ENCODE peak calls at places on chromosomes 6 and 20, in six cellular contexts. M is pancreas, X is BE2C, L is GM23248, A is endodermal cell, D is gastrocnemius medialis. Q is an unnamed sample.

GRCh38 chr6:130843575-130844320 is 16.5 kb downstream of the SMLR1 start:
- DNase-seq in L (peak; percentile 55), A (no peak), D (no peak), X (no peak), M (no peak), Q (no peak)

GRCh38 chr6:139533166-139533565 is 158.7 kb upstream of the CITED2 start:
- DNase-seq in A (no peak), X (no peak), L (no peak), D (no peak), M (no peak), Q (no peak)

GRCh38 chr6:100464910-100465700 is at the start of gene SIM1:
- DNase-seq in D (peak; percentile 44), M (peak; percentile 92), X (peak; percentile 82), L (peak; percentile 94), A (peak; percentile 98), Q (no peak)

GRCh38 chr20:45836841-45837240 is 3.2 kb downstream of the SNX21 start:
- DNase-seq in X (no peak), M (no peak), D (no peak), L (peak; percentile 40), A (no peak), Q (no peak)

GRCh38 chr6:37525460-37526357 is 26.0 kb upstream of the CCDC167 start:
- DNase-seq in X (no peak), A (peak; percentile 92), L (peak; percentile 44), D (no peak), M (no peak), Q (no peak)

GRCh38 chr6:138987299-138987642 is 782 bp downstream of the REPS1 start:
- DNase-seq in D (no peak), X (peak; percentile 28), L (no peak), A (no peak), M (no peak), Q (no peak)

GRCh38 chr20:40265872-40266533 is 423.0 kb downstream of the MAFB start:
- DNase-seq in A (peak; percentile 75), D (no peak), L (peak; percentile 72), M (no peak), X (peak; percentile 49), Q (no peak)

GRCh38 chr6:53658992-53659391 is 6.6 kb downstream of the KLHL31 start:
- DNase-seq in X (no peak), D (no peak), L (peak; percentile 15), M (no peak), A (no peak), Q (no peak)

GRCh38 chr6:79469381-79470246 is 67.6 kb downstream of the LCA5 start:
- DNase-seq in L (peak; percentile 17), X (no peak), D (no peak), A (no peak), M (no peak), Q (no peak)

GRCh38 chr6:126170875-126171489 is 168.9 kb upstream of the CENPW start:
- DNase-seq in L (peak; percentile 59), D (no peak), M (no peak), A (no peak), X (peak; percentile 49), Q (no peak)

GRCh38 chr6:87541726-87542125 is 48.1 kb downstream of the RARS2 start:
- DNase-seq in M (no peak), L (no peak), X (no peak), D (no peak), A (no peak), Q (no peak)

GRCh38 chr20:13101701-13102100 is 92.9 kb downstream of the SPTLC3 start:
- DNase-seq in D (no peak), X (no peak), L (peak; percentile 60), A (no peak), M (no peak), Q (no peak)

GRCh38 chr6:7401103-7401502 is 11.5 kb downstream of the RIOK1 start:
- DNase-seq in A (no peak), X (no peak), L (peak; percentile 27), D (no peak), M (no peak), Q (no peak)

GRCh38 chr6:23635150-23635549 is 490.9 kb upstream of the NRSN1 start:
- DNase-seq in M (no peak), L (no peak), A (no peak), D (no peak), X (no peak), Q (no peak)

GRCh38 chr6:4906942-4907300 is 96.9 kb downstream of the RPP40 start:
- DNase-seq in A (no peak), M (no peak), D (peak; percentile 30), X (no peak), L (peak; percentile 62), Q (no peak)

GRCh38 chr20:10716855-10717254 is 43.1 kb upstream of the JAG1 start:
- DNase-seq in A (no peak), D (no peak), L (no peak), M (no peak), X (no peak), Q (no peak)

GRCh38 chr6:16582437-16583150 is 178.7 kb downstream of the ATXN1 start:
- DNase-seq in L (no peak), D (no peak), A (no peak), M (no peak), X (no peak), Q (no peak)

GRCh38 chr20:63740070-63740500 is 509 bp downstream of the SLC2A4RG start:
- DNase-seq in M (peak; percentile 75), D (peak; percentile 32), A (no peak), X (peak; percentile 56), L (peak; percentile 66), Q (peak; percentile 51)

GRCh38 chr20:62088258-62089127 is 22.8 kb upstream of the TAF4 start:
- DNase-seq in A (peak; percentile 63), L (peak; percentile 95), D (peak; percentile 40), M (no peak), X (no peak), Q (no peak)

GRCh38 chr6:131642565-131643261 is 5.6 kb downstream of the ENPP3 start:
- DNase-seq in A (no peak), L (no peak), M (no peak), X (no peak), D (no peak), Q (no peak)

GRCh38 chr6:81859884-81860283 is 107.4 kb upstream of the TENT5A start:
- DNase-seq in L (no peak), X (no peak), D (no peak), M (no peak), A (no peak), Q (no peak)

GRCh38 chr20:52971498-52972189 is 514 bp upstream of the TSHZ2 start:
- DNase-seq in M (no peak), X (no peak), A (no peak), L (no peak), D (no peak), Q (no peak)

GRCh38 chr6:111761783-111762312 is 111.4 kb downstream of the FYN start:
- DNase-seq in M (no peak), A (no peak), D (no peak), X (no peak), L (no peak), Q (no peak)

GRCh38 chr20:38748863-38749153 is 548 bp downstream of the ACTR5 start:
- DNase-seq in X (no peak), A (no peak), M (no peak), L (no peak), D (no peak), Q (no peak)

GRCh38 chr6:77034161-77034560 is 429.1 kb downstream of the HTR1B start:
- DNase-seq in A (peak; percentile 73), X (no peak), D (no peak), L (peak; percentile 77), M (no peak), Q (no peak)

GRCh38 chr6:52207066-52207465 is 20.9 kb downstream of the IL17A start:
- DNase-seq in L (no peak), A (no peak), D (no peak), X (no peak), M (no peak), Q (no peak)

GRCh38 chr6:159821726-159822125 is 21.6 kb downstream of the PNLDC1 start:
- DNase-seq in L (no peak), M (no peak), X (no peak), A (no peak), D (no peak), Q (no peak)

GRCh38 chr6:125787791-125788190 is 3.0 kb upstream of the NCOA7 start:
- DNase-seq in X (no peak), A (no peak), M (no peak), D (no peak), L (peak; percentile 49), Q (no peak)

GRCh38 chr6:122620428-122620827 is 10.2 kb downstream of the PKIB start:
- DNase-seq in L (no peak), D (no peak), X (no peak), M (no peak), A (no peak), Q (no peak)

GRCh38 chr6:34583861-34584604 is 27.9 kb upstream of the SPDEF start:
- DNase-seq in L (no peak), D (no peak), A (peak; percentile 47), X (no peak), M (no peak), Q (no peak)

GRCh38 chr20:4328541-4328940 is 313.2 kb upstream of the RNF24 start:
- DNase-seq in L (peak; percentile 59), M (no peak), A (no peak), X (no peak), D (no peak), Q (no peak)

DNA sequence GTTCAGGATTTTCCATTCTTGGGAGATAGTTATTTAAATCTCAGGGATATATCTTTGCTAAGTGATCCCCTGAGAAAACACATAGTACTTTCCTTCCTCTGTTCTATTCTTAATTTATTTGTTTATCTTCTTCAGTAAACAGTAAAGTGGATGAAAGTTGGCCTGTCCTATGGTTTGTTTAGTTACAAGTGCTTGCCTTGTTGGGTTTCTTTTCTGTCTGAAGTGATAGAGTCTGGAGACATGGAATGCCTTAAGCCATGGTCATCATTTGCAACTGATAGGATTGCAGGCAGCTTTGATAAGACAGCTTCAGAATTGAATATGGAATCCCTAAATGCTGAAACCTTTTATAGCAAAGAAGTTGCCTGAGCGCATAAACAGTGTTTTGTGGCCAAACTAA is 4.9 kb downstream of the ADGRG6 start:
- DNase-seq in L (no peak), X (no peak), A (no peak), M (no peak), D (no peak), Q (no peak)
- H3K4me1 ChIP-seq in L (no peaks in the 10 kb centered on the region), X (no peaks in the 10 kb centered on the region), A (peaks cover 15% of the 10 kb centered on the region), M (no peaks in the 10 kb centered on the region), D (no peaks in the 10 kb centered on the region), Q (peaks cover 4% of the 10 kb centered on the region)

DNA sequence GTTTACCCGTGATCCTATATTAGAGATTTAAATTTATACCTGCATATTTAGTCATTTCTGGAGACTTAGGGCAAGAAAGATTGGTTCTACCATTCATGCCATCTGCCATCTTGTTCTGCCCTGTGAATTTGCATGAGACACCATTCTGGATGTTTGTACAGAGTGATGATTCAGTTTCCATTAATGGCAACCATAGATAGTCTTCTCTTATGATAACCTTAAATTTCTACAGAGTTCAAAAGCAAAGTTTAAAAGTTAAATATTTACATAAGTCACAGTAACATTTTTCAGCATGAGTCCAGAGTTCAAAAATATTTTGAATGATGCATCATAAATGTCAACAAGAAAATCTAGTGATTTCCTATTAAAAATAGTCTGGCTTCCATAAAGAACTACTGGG is 23.2 kb downstream of the PLCB1 start:
- DNase-seq in A (no peak), L (no peak), D (no peak), X (no peak), M (no peak), Q (no peak)
- H3K4me1 ChIP-seq in A (no peaks in the 10 kb centered on the region), L (peaks cover 56% of the 10 kb centered on the region), D (peaks cover 75% of the 10 kb centered on the region), X (no peaks in the 10 kb centered on the region), M (peaks cover 31% of the 10 kb centered on the region), Q (peaks cover 52% of the 10 kb centered on the region)

GRCh38 chr20:23157741-23158140 is 71.6 kb upstream of the CD93 start:
- DNase-seq in L (peak; percentile 48), M (no peak), A (peak; percentile 33), D (peak; percentile 49), X (no peak), Q (no peak)
- H3K4me1 ChIP-seq in L (peaks cover 62% of the 10 kb centered on the region), M (no peaks in the 10 kb centered on the region), A (peaks cover 24% of the 10 kb centered on the region), D (peaks cover 85% of the 10 kb centered on the region), X (no peaks in the 10 kb centered on the region), Q (no peaks in the 10 kb centered on the region)

GRCh38 chr20:24647713-24648112 is 178.3 kb downstream of the SYNDIG1 start:
- DNase-seq in M (no peak), X (no peak), L (no peak), A (no peak), D (no peak), Q (no peak)
- H3K4me1 ChIP-seq in M (no peaks in the 10 kb centered on the region), X (no peaks in the 10 kb centered on the region), L (peaks cover 24% of the 10 kb centered on the region), A (no peaks in the 10 kb centered on the region), D (no peaks in the 10 kb centered on the region), Q (peaks cover 3% of the 10 kb centered on the region)

Q was measured in CD8-positive, alpha-beta T cell.